ENCODE peak calls at places on chromosomes 6 and 20, in five cellular contexts. Y is astrocyte of the hippocampus; H is HCT116; P is Peyer's patch; V is stimulated activated CD4-positive, alpha-beta T cell treated with anti-CD3 and anti-CD28 coated beads, Interleukin-2, amount 100 ng/mL, for 24 hours. R is an unnamed sample.

GRCh38 chr6:69422474-69422873 is 374.3 kb downstream of the LMBRD1 start:
- DNase-seq in P (no peak), H (no peak), Y (no peak), V (no peak), R (no peak)

GRCh38 chr6:167933290-167933689 is 64.2 kb upstream of the KIF25 start:
- DNase-seq in Y (no peak), H (no peak), P (no peak), V (no peak), R (no peak)

GRCh38 chr6:150189176-150189575 is 46.3 kb downstream of the PPP1R14C start:
- DNase-seq in Y (no peak), P (no peak), H (no peak), V (no peak), R (peak)

GRCh38 chr20:32184953-32185603 is 22.5 kb downstream of the PLAGL2 start:
- DNase-seq in P (no peak), V (no peak), H (no peak), Y (no peak), R (no peak)

GRCh38 chr6:1987640-1988039 is 257.8 kb downstream of the GMDS start:
- DNase-seq in H (no peak), V (no peak), P (no peak), Y (peak), R (no peak)

GRCh38 chr20:21569586-21569985 is 55.7 kb upstream of the NKX2-2 start:
- DNase-seq in Y (no peak), P (no peak), H (no peak), V (no peak), R (no peak)

GRCh38 chr20:41158082-41158625 is 20.8 kb downstream of the PLCG1 start:
- DNase-seq in V (no peak), Y (no peak), P (no peak), H (no peak), R (no peak)

GRCh38 chr6:83539678-83540077 is 27.3 kb downstream of the PRSS35 start:
- DNase-seq in P (no peak), H (no peak), V (no peak), Y (no peak), R (no peak)

GRCh38 chr20:63309261-63310071 is 16.5 kb downstream of the COL20A1 start:
- DNase-seq in H (no peak), Y (peak), P (no peak), V (peak), R (no peak)

R was measured in left colon.